ENCODE peak calls at places on chromosome 3, in five cellular contexts. B, I, X, T and W are unnamed samples.

GRCh38 chr3:149004622-149005021 is 13.3 kb downstream of the GYG1 start:
- DNase-seq in X (no peak), I (no peak), B (no peak), T (no peak), W (no peak)

GRCh38 chr3:170757038-170757437 is 113.0 kb downstream of the RPL22L1 start:
- DNase-seq in X (no peak), B (no peak), T (no peak), I (no peak), W (no peak)

GRCh38 chr3:41405466-41405865 is 206.2 kb downstream of the CTNNB1 start:
- DNase-seq in I (no peak), B (no peak), X (peak), T (no peak), W (no peak)

GRCh38 chr3:29384640-29385039 is 103.8 kb downstream of the RBMS3 start:
- DNase-seq in X (peak), B (no peak), T (peak), I (no peak), W (no peak)

GRCh38 chr3:129632556-129632955 is 26.1 kb upstream of the PLXND1 start:
- DNase-seq in X (no peak), B (no peak), I (no peak), T (no peak), W (no peak)

GRCh38 chr3:144244662-144245061 is 273.0 kb downstream of the DIPK2A start:
- DNase-seq in T (no peak), X (no peak), B (no peak), I (no peak), W (no peak)

GRCh38 chr3:59992578-59992977 is 942.8 kb upstream of the CFAP20DC start:
- DNase-seq in B (no peak), I (no peak), T (no peak), X (no peak), W (no peak)

GRCh38 chr3:77081240-77081661 is 41.4 kb downstream of the ROBO2 start:
- DNase-seq in I (no peak), T (peak), B (no peak), X (peak), W (peak)

GRCh38 chr3:102163039-102163817 is 271.6 kb upstream of the ZPLD1 start:
- DNase-seq in T (peak), X (peak), B (no peak), I (no peak), W (peak)

GRCh38 chr3:188269040-188269439 is 115.1 kb downstream of the LPP start:
- DNase-seq in I (no peak), B (no peak), X (no peak), T (no peak), W (no peak)

GRCh38 chr3:49476563-49476962 is 6.5 kb downstream of the DAG1 start:
- DNase-seq in X (peak), I (no peak), B (no peak), T (no peak), W (no peak)

GRCh38 chr3:190444036-190444435 is 5.7 kb downstream of the TMEM207 start:
- DNase-seq in B (no peak), T (no peak), X (no peak), I (no peak), W (no peak)

GRCh38 chr3:119314821-119315220 is 20.6 kb downstream of the ARHGAP31 start:
- DNase-seq in T (no peak), I (no peak), X (no peak), B (no peak), W (no peak)

GRCh38 chr3:28841436-28841835 is 439.4 kb upstream of the RBMS3 start:
- DNase-seq in T (no peak), I (no peak), X (no peak), B (no peak), W (no peak)

GRCh38 chr3:17298038-17298437 is 413.3 kb downstream of the PLCL2 start:
- DNase-seq in I (no peak), X (no peak), T (no peak), B (no peak), W (no peak)

GRCh38 chr3:141482250-141482937 is 4.4 kb upstream of the RASA2 start:
- DNase-seq in B (no peak), T (no peak), X (peak), I (no peak), W (peak)

GRCh38 chr3:43995078-43995928 is 246.4 kb upstream of the TOPAZ1 start:
- DNase-seq in I (peak), X (peak), B (no peak), T (peak), W (peak)

GRCh38 chr3:94314218-94314883 is 251.5 kb downstream of the NSUN3 start:
- DNase-seq in X (no peak), T (no peak), I (no peak), B (no peak), W (no peak)

GRCh38 chr3:73535935-73536334 is 88.8 kb downstream of the PDZRN3 start:
- DNase-seq in I (no peak), B (no peak), T (no peak), X (no peak), W (no peak)

GRCh38 chr3:53691885-53692284 is 154.3 kb downstream of the CHDH start:
- DNase-seq in I (no peak), B (no peak), X (no peak), T (no peak), W (no peak)

GRCh38 chr3:40387001-40387894 is at the start of gene ENTPD3:
- DNase-seq in T (peak), I (no peak), X (peak), B (peak), W (peak)

GRCh38 chr3:39101022-39101689 is 6.3 kb downstream of the GORASP1 start:
- DNase-seq in I (peak), T (peak), B (peak), X (peak), W (peak)

GRCh38 chr3:49806838-49807237 is 3.8 kb downstream of the INKA1 start:
- DNase-seq in T (no peak), I (no peak), X (no peak), B (no peak), W (no peak)

GRCh38 chr3:52374173-52374572 is 58.1 kb downstream of the DNAH1 start:
- DNase-seq in I (peak), X (no peak), T (no peak), B (no peak), W (no peak)

GRCh38 chr3:98557324-98558010 is 25.7 kb downstream of the GPR15 start:
- DNase-seq in X (peak), I (no peak), B (no peak), T (no peak), W (no peak)

GRCh38 chr3:88896026-88896425 is 211.4 kb upstream of the EPHA3 start:
- DNase-seq in B (no peak), T (no peak), I (no peak), X (peak), W (no peak)

GRCh38 chr3:72336821-72337479 is 511.3 kb downstream of the SHQ1 start:
- DNase-seq in B (peak), T (peak), I (no peak), X (peak), W (peak)

GRCh38 chr3:100103558-100104441 is 10.5 kb downstream of the FILIP1L start:
- DNase-seq in T (no peak), I (peak), X (peak), B (peak), W (no peak)

GRCh38 chr3:33202581-33203457 is 15.8 kb downstream of the SUSD5 start:
- DNase-seq in X (no peak), T (no peak), I (no peak), B (peak), W (no peak)

GRCh38 chr3:185175370-185175987 is 22.6 kb upstream of the C3orf70 start:
- DNase-seq in T (peak), I (no peak), B (peak), X (no peak), W (peak)

GRCh38 chr3:155102329-155102728 is 22.2 kb downstream of the MME start:
- DNase-seq in I (no peak), T (no peak), B (no peak), X (no peak), W (no peak)

GRCh38 chr3:56799251-56799882 is 2.4 kb downstream of the ARHGEF3 start:
- DNase-seq in X (peak), I (peak), T (peak), B (no peak), W (no peak)

GRCh38 chr3:86147119-86147518 is 843.8 kb downstream of the VGLL3 start:
- DNase-seq in X (no peak), T (no peak), I (no peak), B (no peak), W (no peak)

GRCh38 chr3:17412950-17413530 is 329.4 kb downstream of the TBC1D5 start:
- DNase-seq in X (peak), T (peak), B (no peak), I (peak), W (peak)

GRCh38 chr3:3998140-3998977 is 199.1 kb downstream of the LRRN1 start:
- DNase-seq in T (peak), B (no peak), I (peak), X (peak), W (peak)

DNA sequence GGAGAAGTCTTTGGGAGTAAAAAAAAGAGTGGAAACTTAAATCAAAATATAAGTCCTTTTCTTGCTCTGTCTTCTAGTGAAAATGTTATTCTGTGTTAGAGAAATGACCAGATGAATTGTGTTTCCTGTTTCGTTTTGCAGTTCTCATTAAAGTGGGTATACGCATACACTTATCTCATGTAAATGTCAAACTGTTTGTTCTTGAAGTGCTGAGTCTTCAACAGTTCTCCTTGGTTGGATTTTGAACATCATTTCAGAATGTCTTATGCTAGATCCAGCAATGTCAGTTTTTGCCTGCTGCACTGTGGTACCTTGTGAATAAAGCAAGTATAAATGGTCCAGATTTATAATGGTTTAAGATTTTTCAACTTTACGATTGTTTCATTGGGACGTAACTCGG is 105.9 kb downstream of the FNDC3B start:
- DNase-seq in T (no peak), I (peak), X (no peak), B (no peak), W (no peak)
- TF ChIP-seq CTCF in T (no peak), I (no peak), X (no peak), B (no peak), W (no peak)

DNA sequence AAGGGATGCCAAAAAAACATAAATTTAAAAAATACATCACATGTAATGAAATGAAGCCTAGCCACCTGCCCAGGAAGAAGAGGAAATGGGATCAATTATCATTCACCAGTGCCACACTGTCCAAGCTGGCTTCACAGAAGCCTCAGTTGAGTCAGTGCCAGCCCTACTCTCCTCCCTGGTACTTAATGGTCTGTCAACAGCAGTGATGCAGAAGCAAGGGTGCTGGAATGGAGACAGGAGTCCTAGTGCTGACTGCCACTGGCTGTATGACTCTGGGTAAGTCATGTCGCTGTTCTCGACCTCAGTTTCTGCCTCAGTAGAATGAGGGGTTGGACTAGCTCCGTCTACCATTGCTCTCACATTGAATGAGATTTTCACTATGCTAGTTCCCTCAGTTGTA is 78.5 kb upstream of the LARS2 start:
- DNase-seq in T (no peak), B (no peak), I (no peak), X (no peak), W (no peak)
- TF ChIP-seq CTCF in T (no peak), B (no peak), I (no peak), X (no peak), W (no peak)

GRCh38 chr3:30966896-30967295 is 72.4 kb upstream of the GADL1 start:
- DNase-seq in B (no peak), T (no peak), I (no peak), X (no peak), W (no peak)

GRCh38 chr3:30964612-30965011 is 70.2 kb upstream of the GADL1 start:
- DNase-seq in B (no peak), I (no peak), T (no peak), X (peak), W (no peak)

GRCh38 chr3:30972449-30972848 is 78.0 kb upstream of the GADL1 start:
- DNase-seq in X (no peak), I (no peak), T (no peak), B (no peak), W (no peak)

DNA sequence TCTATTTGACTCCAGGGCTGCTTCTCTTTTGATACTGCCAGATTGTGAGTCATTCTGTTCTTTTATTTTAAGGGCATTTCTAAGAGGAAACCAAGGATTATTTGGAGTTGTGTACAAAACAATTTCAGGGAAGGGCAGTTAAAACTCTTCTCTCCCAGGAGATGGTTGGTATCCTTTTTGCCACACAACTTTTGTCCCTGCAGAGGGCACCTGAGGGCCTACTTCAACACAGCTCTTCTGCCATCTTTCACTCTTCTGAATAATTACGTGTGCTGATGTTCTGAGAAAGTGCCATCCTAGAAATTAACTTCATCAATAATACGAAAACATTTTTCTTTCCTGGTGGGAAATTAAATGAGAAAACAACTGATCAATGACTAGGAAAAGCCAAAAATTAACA is 75.7 kb upstream of the GADL1 start:
- DNase-seq in T (no peak), I (peak), B (no peak), X (peak), W (peak)
- TF ChIP-seq CTCF in T (peak), I (peak), B (no peak), X (peak), W (no peak)

GRCh38 chr3:152835311-152836102 is 576 bp downstream of the P2RY1 start:
- DNase-seq in B (peak), I (no peak), X (peak), T (peak), W (peak)
- TF ChIP-seq CTCF in B (peak), I (no peak), X (no peak), T (peak), W (peak)

GRCh38 chr3:57855943-57856342 is 99.8 kb downstream of the SLMAP start:
- DNase-seq in X (no peak), I (no peak), B (no peak), T (no peak), W (no peak)

GRCh38 chr3:57851304-57851703 is 95.2 kb downstream of the SLMAP start:
- DNase-seq in T (no peak), X (no peak), I (no peak), B (no peak), W (no peak)

GRCh38 chr3:57855281-57855680 is 99.2 kb downstream of the SLMAP start:
- DNase-seq in X (peak), I (no peak), B (no peak), T (no peak), W (no peak)

GRCh38 chr3:57856675-57857074 is 100.6 kb downstream of the SLMAP start:
- DNase-seq in X (no peak), T (no peak), I (peak), B (no peak), W (no peak)

DNA sequence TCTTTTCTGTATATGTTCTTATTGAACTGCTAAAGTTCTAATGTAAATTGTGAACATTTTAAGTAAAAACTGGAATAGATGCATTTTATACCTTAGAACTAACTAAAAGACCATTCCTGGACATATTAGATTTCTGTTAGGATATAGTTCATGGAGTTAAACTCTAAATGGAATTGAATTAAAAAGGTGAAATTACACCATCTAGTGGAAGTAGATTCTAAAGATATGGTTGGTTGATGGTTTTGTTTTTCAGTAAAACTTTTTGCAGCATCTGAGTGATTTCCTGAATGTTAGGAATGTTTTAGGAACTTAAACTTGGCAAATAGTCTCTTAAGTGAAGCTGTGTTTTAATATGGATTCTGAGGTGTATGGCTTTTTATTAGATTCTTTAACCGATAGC is 96.8 kb downstream of the SLMAP start:
- DNase-seq in X (peak), T (no peak), I (peak), B (no peak), W (no peak)
- TF ChIP-seq CTCF in X (peak), T (peak), I (peak), B (peak), W (no peak)

DNA sequence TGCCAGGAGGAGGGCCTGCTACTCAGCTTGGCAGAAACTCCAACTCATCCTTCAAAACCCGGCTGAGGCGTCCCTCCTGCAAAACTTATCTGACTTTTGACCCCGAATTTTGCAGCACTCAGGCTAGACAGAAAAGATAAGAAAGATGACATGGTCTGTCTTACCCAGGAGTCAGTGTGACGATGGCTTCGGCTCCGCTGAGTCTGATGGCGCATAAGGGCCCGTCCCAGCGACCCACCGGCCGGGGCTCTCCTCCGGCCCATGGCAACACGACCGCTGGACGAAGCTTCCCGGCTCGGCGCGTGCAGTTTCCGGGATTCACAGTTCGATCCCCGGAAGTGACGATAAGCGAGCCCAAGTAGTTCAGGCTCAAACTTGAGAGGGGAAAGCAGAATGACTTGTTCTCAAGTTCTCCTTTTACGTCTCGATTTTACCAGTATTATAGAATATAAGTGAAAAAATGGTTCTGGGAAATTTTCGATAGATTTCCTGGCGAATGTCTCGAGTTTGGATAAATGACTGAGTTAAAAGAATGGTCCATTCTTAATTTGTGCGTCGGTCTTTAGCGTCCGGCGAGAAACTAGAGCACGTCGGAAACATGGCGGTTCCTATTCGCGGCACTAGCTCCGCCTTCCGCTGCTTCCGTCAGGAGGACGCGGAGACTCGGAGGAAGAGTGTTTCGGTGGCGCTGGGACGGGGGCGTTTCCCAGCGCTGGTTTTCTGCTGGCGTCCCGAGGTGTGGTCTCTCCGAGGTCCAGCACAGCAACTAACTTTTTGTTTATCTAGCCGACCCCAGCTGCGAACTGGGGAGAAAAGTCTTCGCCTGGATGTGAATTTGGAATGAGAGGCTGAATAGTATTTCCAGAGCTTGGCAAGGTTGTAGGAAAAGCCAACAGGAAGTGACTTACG is at the start of gene LSG1:
- DNase-seq in I (peak), B (peak), X (peak), T (peak), W (peak)
- TF ChIP-seq CTCF in I (no peak), B (no peak), X (no peak), T (no peak), W (no peak)

DNA sequence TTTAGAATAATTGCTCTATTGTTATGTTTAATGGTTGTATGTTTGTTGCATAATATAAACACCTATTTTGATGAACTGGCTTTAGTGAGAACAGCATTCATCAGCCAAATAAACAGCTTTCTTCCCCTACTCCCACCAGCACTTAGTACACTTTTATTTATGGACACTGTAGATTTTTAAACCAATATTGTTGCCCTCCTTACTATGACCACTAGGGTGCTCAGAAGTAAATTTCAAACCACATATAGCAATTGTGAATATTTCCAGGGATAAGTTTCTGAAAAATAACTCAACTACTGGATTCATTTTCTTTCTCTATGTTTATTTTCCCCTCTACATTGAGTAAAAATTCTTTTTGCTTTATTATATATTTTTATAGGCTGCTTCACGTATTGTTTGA is 84.7 kb upstream of the PTX3 start:
- DNase-seq in I (no peak), T (no peak), B (no peak), X (no peak), W (no peak)
- TF ChIP-seq CTCF in I (peak), T (peak), B (no peak), X (peak), W (peak)

DNA sequence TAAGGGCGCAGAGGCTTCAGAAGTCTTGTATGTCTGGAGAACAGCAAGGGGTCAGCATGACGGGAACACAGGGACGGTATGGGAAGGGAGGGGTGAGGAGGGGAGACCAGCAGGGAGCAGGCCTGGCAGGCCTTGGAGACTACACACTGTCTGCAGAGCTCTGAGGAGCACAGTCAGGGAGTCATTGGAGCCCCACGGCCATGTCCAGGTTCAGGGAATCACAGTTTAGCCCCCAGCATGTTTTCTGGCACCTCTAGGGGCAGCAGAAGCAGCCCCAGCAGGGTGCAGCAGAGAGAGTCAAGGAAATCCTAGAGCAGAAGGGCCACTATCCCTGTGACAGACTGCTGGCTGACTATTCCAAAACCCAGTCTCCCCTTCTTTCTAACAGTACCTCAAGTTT is 3.2 kb downstream of the LAMP3 start:
- DNase-seq in X (no peak), T (no peak), I (no peak), B (no peak), W (peak)
- TF ChIP-seq CTCF in X (peak), T (peak), I (peak), B (no peak), W (peak)